ENCODE peak calls at places on chromosomes 5 and 9, in seven cellular contexts. B is AG09319, W is retina, C is epithelial cell of esophagus, I is T47D, P is HS-5, O is EL. Y is an unnamed sample.

GRCh38 chr5:108503986-108504385 is 122.1 kb upstream of the FBXL17 start:
- DNase-seq in C (no peak), O (no peak), I (no peak), W (no peak), P (no peak), B (no peak), Y (no peak)

GRCh38 chr5:128002420-128002819 is 81.1 kb upstream of the SLC12A2 start:
- DNase-seq in P (no peak), B (no peak), W (no peak), O (no peak), I (no peak), C (peak; percentile 26), Y (no peak)

GRCh38 chr9:12738296-12738695 is 36.5 kb upstream of the LURAP1L start:
- DNase-seq in P (no peak), O (no peak), I (no peak), C (no peak), W (peak; percentile 14), B (no peak), Y (no peak)

GRCh38 chr5:153767221-153768218 is 271.2 kb downstream of the FAM114A2 start:
- DNase-seq in C (no peak), I (no peak), P (no peak), W (peak; percentile 69), B (no peak), O (no peak), Y (no peak)

GRCh38 chr9:136328011-136328621 is 777 bp downstream of the GPSM1 start:
- DNase-seq in O (peak; percentile 25), I (peak; percentile 70), P (no peak), W (peak; percentile 79), C (peak; percentile 55), B (no peak), Y (peak; percentile 24)

GRCh38 chr9:37410969-37411785 is 11.3 kb upstream of the GRHPR start:
- DNase-seq in B (no peak), O (peak; percentile 24), I (no peak), C (no peak), P (no peak), W (no peak), Y (no peak)

GRCh38 chr9:7489018-7489417 is 310.6 kb downstream of the DMAC1 start:
- DNase-seq in C (no peak), W (no peak), B (no peak), O (no peak), P (no peak), I (no peak), Y (peak; percentile 16)

GRCh38 chr9:75892168-75892901 is 1.9 kb downstream of the PCSK5 start:
- DNase-seq in O (no peak), B (no peak), I (no peak), C (peak; percentile 15), P (no peak), W (peak; percentile 62), Y (peak; percentile 38)

GRCh38 chr5:68544091-68544655 is 328.6 kb downstream of the PIK3R1 start:
- DNase-seq in I (no peak), C (peak; percentile 27), O (no peak), B (no peak), P (no peak), W (no peak), Y (no peak)

GRCh38 chr5:1753490-1753889 is 46.1 kb downstream of the MRPL36 start:
- DNase-seq in C (no peak), O (no peak), P (no peak), B (no peak), W (no peak), I (no peak), Y (no peak)

GRCh38 chr5:69416180-69416579 is 1.3 kb downstream of the MARVELD2 start:
- DNase-seq in W (peak; percentile 2), P (no peak), I (no peak), C (peak; percentile 20), O (no peak), B (no peak), Y (no peak)

GRCh38 chr5:60891667-60892066 is 47.6 kb upstream of the ELOVL7 start:
- DNase-seq in B (no peak), I (no peak), O (no peak), P (no peak), C (no peak), W (no peak), Y (no peak)

GRCh38 chr9:20697021-20697719 is 13.1 kb downstream of the FOCAD start:
- DNase-seq in I (no peak), W (no peak), B (no peak), P (no peak), O (no peak), C (no peak), Y (no peak)

GRCh38 chr9:4541281-4541680 is 51.0 kb downstream of the SLC1A1 start:
- DNase-seq in C (no peak), I (no peak), W (no peak), O (no peak), B (no peak), P (no peak), Y (no peak)

GRCh38 chr9:135960328-135961276 is 571 bp downstream of the UBAC1 start:
- DNase-seq in C (no peak), W (peak; percentile 45), P (no peak), B (no peak), I (peak; percentile 66), O (peak; percentile 41), Y (peak; percentile 17)

GRCh38 chr9:134059661-134060395 is 8.0 kb downstream of the BRD3 start:
- DNase-seq in C (no peak), B (no peak), I (no peak), O (no peak), W (no peak), P (no peak), Y (no peak)

GRCh38 chr9:116154334-116154975 is 864 bp downstream of the PAPPA start:
- DNase-seq in B (no peak), P (no peak), C (no peak), W (peak; percentile 60), O (peak; percentile 34), I (no peak), Y (peak; percentile 76)

GRCh38 chr5:142602720-142603245 is 83.1 kb downstream of the FGF1 start:
- DNase-seq in B (no peak), O (no peak), P (no peak), I (no peak), W (no peak), C (peak; percentile 87), Y (no peak)

GRCh38 chr5:157460921-157461792 is 1.1 kb downstream of the NIPAL4 start:
- DNase-seq in B (no peak), P (no peak), W (no peak), I (no peak), O (no peak), C (peak; percentile 94), Y (no peak)

GRCh38 chr9:91843093-91843492 is 106.9 kb downstream of the ROR2 start:
- DNase-seq in C (no peak), O (no peak), I (no peak), P (no peak), W (no peak), B (no peak), Y (no peak)

GRCh38 chr9:108094676-108094993 is 605.1 kb upstream of the KLF4 start:
- DNase-seq in P (no peak), C (peak; percentile 77), B (no peak), W (no peak), O (peak; percentile 35), I (no peak), Y (no peak)

GRCh38 chr5:54616031-54616430 is 98.5 kb downstream of the SNX18 start:
- DNase-seq in I (no peak), O (no peak), P (no peak), B (peak; percentile 89), C (peak; percentile 43), W (no peak), Y (peak; percentile 90)

GRCh38 chr9:126451316-126451885 is 124.8 kb downstream of the MVB12B start:
- DNase-seq in C (no peak), P (no peak), O (no peak), I (no peak), B (no peak), W (no peak), Y (no peak)

GRCh38 chr5:62732677-62733121 is 154.1 kb downstream of the LRRC70 start:
- DNase-seq in W (no peak), O (peak; percentile 5), I (no peak), C (no peak), P (no peak), B (no peak), Y (peak; percentile 33)

GRCh38 chr9:13626601-13627000 is 347.1 kb upstream of the MPDZ start:
- DNase-seq in B (no peak), P (no peak), C (no peak), O (no peak), I (no peak), W (no peak), Y (no peak)

GRCh38 chr5:40385544-40385943 is 294.2 kb upstream of the PTGER4 start:
- DNase-seq in I (peak; percentile 6), B (no peak), W (no peak), O (peak; percentile 66), P (peak; percentile 63), C (peak; percentile 91), Y (no peak)

GRCh38 chr5:123585871-123586270 is 73.9 kb downstream of the CSNK1G3 start:
- DNase-seq in W (no peak), O (no peak), P (no peak), B (no peak), C (peak; percentile 52), I (no peak), Y (no peak)

GRCh38 chr5:32051796-32052195 is 122.3 kb downstream of the GOLPH3 start:
- DNase-seq in C (no peak), W (no peak), I (no peak), B (no peak), O (no peak), P (no peak), Y (no peak)